ENCODE peak calls at places on chromosomes 13 and 19, in four cellular contexts. One of them, this sample, is unnamed.

GRCh38 chr13:44243198-44243852 is 130.3 kb upstream of the SERP2 start:
- DNase-seq in kidney: no peak
- DNase-seq in NCI-H1417: peak
- DNase-seq in stimulated activated CD8-positive, alpha-beta memory T cell treated with anti-CD3 and anti-CD28 coated beads, Interleukin-7, amount 100 ng/mL, for 4 hours: no peak
- DNase-seq in this sample: no peak

GRCh38 chr19:872266-872951 is 12.9 kb downstream of the CFD start:
- DNase-seq in kidney: peak
- DNase-seq in NCI-H1417: peak
- DNase-seq in stimulated activated CD8-positive, alpha-beta memory T cell treated with anti-CD3 and anti-CD28 coated beads, Interleukin-7, amount 100 ng/mL, for 4 hours: peak
- DNase-seq in this sample: peak

GRCh38 chr13:23443878-23444277 is 10.4 kb upstream of the SACS start:
- DNase-seq in kidney: no peak
- DNase-seq in NCI-H1417: peak
- DNase-seq in stimulated activated CD8-positive, alpha-beta memory T cell treated with anti-CD3 and anti-CD28 coated beads, Interleukin-7, amount 100 ng/mL, for 4 hours: no peak
- DNase-seq in this sample: no peak

GRCh38 chr19:18991050-18991449 is 42.3 kb downstream of the SUGP2 start:
- DNase-seq in kidney: no peak
- DNase-seq in NCI-H1417: no peak
- DNase-seq in stimulated activated CD8-positive, alpha-beta memory T cell treated with anti-CD3 and anti-CD28 coated beads, Interleukin-7, amount 100 ng/mL, for 4 hours: no peak
- DNase-seq in this sample: no peak

GRCh38 chr13:101917475-101917810 is 465.0 kb downstream of the ITGBL1 start:
- DNase-seq in kidney: no peak
- DNase-seq in NCI-H1417: peak
- DNase-seq in stimulated activated CD8-positive, alpha-beta memory T cell treated with anti-CD3 and anti-CD28 coated beads, Interleukin-7, amount 100 ng/mL, for 4 hours: no peak
- DNase-seq in this sample: no peak

GRCh38 chr13:39463611-39464010 is 139.4 kb downstream of the LHFPL6 start:
- DNase-seq in kidney: no peak
- DNase-seq in NCI-H1417: no peak
- DNase-seq in stimulated activated CD8-positive, alpha-beta memory T cell treated with anti-CD3 and anti-CD28 coated beads, Interleukin-7, amount 100 ng/mL, for 4 hours: no peak
- DNase-seq in this sample: no peak

GRCh38 chr13:113029487-113030258 is 60.7 kb downstream of the MCF2L start:
- DNase-seq in kidney: peak
- DNase-seq in NCI-H1417: peak
- DNase-seq in stimulated activated CD8-positive, alpha-beta memory T cell treated with anti-CD3 and anti-CD28 coated beads, Interleukin-7, amount 100 ng/mL, for 4 hours: no peak
- DNase-seq in this sample: no peak

GRCh38 chr13:47454986-47455385 is 546.1 kb downstream of the SUCLA2 start:
- DNase-seq in kidney: no peak
- DNase-seq in NCI-H1417: no peak
- DNase-seq in stimulated activated CD8-positive, alpha-beta memory T cell treated with anti-CD3 and anti-CD28 coated beads, Interleukin-7, amount 100 ng/mL, for 4 hours: no peak
- DNase-seq in this sample: no peak

GRCh38 chr19:9381367-9381785 is 18.6 kb downstream of the ZNF177 start:
- DNase-seq in kidney: no peak
- DNase-seq in NCI-H1417: no peak
- DNase-seq in stimulated activated CD8-positive, alpha-beta memory T cell treated with anti-CD3 and anti-CD28 coated beads, Interleukin-7, amount 100 ng/mL, for 4 hours: no peak
- DNase-seq in this sample: no peak

GRCh38 chr13:71242191-71242590 is 624.8 kb downstream of the DACH1 start:
- DNase-seq in kidney: peak
- DNase-seq in NCI-H1417: no peak
- DNase-seq in stimulated activated CD8-positive, alpha-beta memory T cell treated with anti-CD3 and anti-CD28 coated beads, Interleukin-7, amount 100 ng/mL, for 4 hours: no peak
- DNase-seq in this sample: no peak

GRCh38 chr19:53576941-53577653 is 39.2 kb downstream of the ZNF331 start:
- DNase-seq in kidney: peak
- DNase-seq in NCI-H1417: no peak
- DNase-seq in stimulated activated CD8-positive, alpha-beta memory T cell treated with anti-CD3 and anti-CD28 coated beads, Interleukin-7, amount 100 ng/mL, for 4 hours: no peak
- DNase-seq in this sample: no peak

GRCh38 chr13:96844195-96844594 is 150.1 kb downstream of the OXGR1 start:
- DNase-seq in kidney: no peak
- DNase-seq in NCI-H1417: no peak
- DNase-seq in stimulated activated CD8-positive, alpha-beta memory T cell treated with anti-CD3 and anti-CD28 coated beads, Interleukin-7, amount 100 ng/mL, for 4 hours: no peak
- DNase-seq in this sample: no peak

GRCh38 chr19:46537136-46538097 is 41.8 kb upstream of the PNMA8B start:
- DNase-seq in kidney: no peak
- DNase-seq in NCI-H1417: peak
- DNase-seq in stimulated activated CD8-positive, alpha-beta memory T cell treated with anti-CD3 and anti-CD28 coated beads, Interleukin-7, amount 100 ng/mL, for 4 hours: peak
- DNase-seq in this sample: no peak

GRCh38 chr13:20721454-20722357 is 18.2 kb downstream of the IL17D start:
- DNase-seq in kidney: peak
- DNase-seq in NCI-H1417: no peak
- DNase-seq in stimulated activated CD8-positive, alpha-beta memory T cell treated with anti-CD3 and anti-CD28 coated beads, Interleukin-7, amount 100 ng/mL, for 4 hours: no peak
- DNase-seq in this sample: no peak

GRCh38 chr13:20873348-20873747 is 29.2 kb downstream of the XPO4 start:
- DNase-seq in kidney: no peak
- DNase-seq in NCI-H1417: no peak
- DNase-seq in stimulated activated CD8-positive, alpha-beta memory T cell treated with anti-CD3 and anti-CD28 coated beads, Interleukin-7, amount 100 ng/mL, for 4 hours: no peak
- DNase-seq in this sample: no peak

GRCh38 chr13:97142452-97142851 is 79.7 kb upstream of the MBNL2 start:
- DNase-seq in kidney: no peak
- DNase-seq in NCI-H1417: no peak
- DNase-seq in stimulated activated CD8-positive, alpha-beta memory T cell treated with anti-CD3 and anti-CD28 coated beads, Interleukin-7, amount 100 ng/mL, for 4 hours: no peak
- DNase-seq in this sample: no peak

GRCh38 chr19:5590865-5591154 is 23.1 kb upstream of the TINCR start:
- DNase-seq in kidney: peak
- DNase-seq in NCI-H1417: no peak
- DNase-seq in stimulated activated CD8-positive, alpha-beta memory T cell treated with anti-CD3 and anti-CD28 coated beads, Interleukin-7, amount 100 ng/mL, for 4 hours: no peak
- DNase-seq in this sample: no peak

GRCh38 chr13:27644302-27644701 is 22.6 kb downstream of the POLR1D start:
- DNase-seq in kidney: no peak
- DNase-seq in NCI-H1417: no peak
- DNase-seq in stimulated activated CD8-positive, alpha-beta memory T cell treated with anti-CD3 and anti-CD28 coated beads, Interleukin-7, amount 100 ng/mL, for 4 hours: no peak
- DNase-seq in this sample: no peak

GRCh38 chr19:46984077-46985010 is 35.3 kb upstream of the NPAS1 start:
- DNase-seq in kidney: no peak
- DNase-seq in NCI-H1417: no peak
- DNase-seq in stimulated activated CD8-positive, alpha-beta memory T cell treated with anti-CD3 and anti-CD28 coated beads, Interleukin-7, amount 100 ng/mL, for 4 hours: no peak
- DNase-seq in this sample: no peak

GRCh38 chr13:106385669-106386068 is 149.8 kb downstream of the EFNB2 start:
- DNase-seq in kidney: no peak
- DNase-seq in NCI-H1417: no peak
- DNase-seq in stimulated activated CD8-positive, alpha-beta memory T cell treated with anti-CD3 and anti-CD28 coated beads, Interleukin-7, amount 100 ng/mL, for 4 hours: no peak
- DNase-seq in this sample: no peak

GRCh38 chr13:75400775-75401174 is 81.2 kb downstream of the TBC1D4 start:
- DNase-seq in kidney: no peak
- DNase-seq in NCI-H1417: no peak
- DNase-seq in stimulated activated CD8-positive, alpha-beta memory T cell treated with anti-CD3 and anti-CD28 coated beads, Interleukin-7, amount 100 ng/mL, for 4 hours: no peak
- DNase-seq in this sample: no peak

GRCh38 chr19:48397636-48398328 is 4.3 kb downstream of the GRIN2D start:
- DNase-seq in kidney: no peak
- DNase-seq in NCI-H1417: no peak
- DNase-seq in stimulated activated CD8-positive, alpha-beta memory T cell treated with anti-CD3 and anti-CD28 coated beads, Interleukin-7, amount 100 ng/mL, for 4 hours: no peak
- DNase-seq in this sample: no peak

GRCh38 chr19:3068071-3068470 is 5.8 kb upstream of the TLE5 start:
- DNase-seq in kidney: peak
- DNase-seq in NCI-H1417: peak
- DNase-seq in stimulated activated CD8-positive, alpha-beta memory T cell treated with anti-CD3 and anti-CD28 coated beads, Interleukin-7, amount 100 ng/mL, for 4 hours: no peak
- DNase-seq in this sample: no peak

GRCh38 chr19:45179063-45179847 is 671 bp downstream of the BLOC1S3 start:
- DNase-seq in kidney: no peak
- DNase-seq in NCI-H1417: peak
- DNase-seq in stimulated activated CD8-positive, alpha-beta memory T cell treated with anti-CD3 and anti-CD28 coated beads, Interleukin-7, amount 100 ng/mL, for 4 hours: no peak
- DNase-seq in this sample: no peak